ENCODE peak calls at places on chromosome X, in five cellular contexts. L, C, P, G and X are unnamed samples.

GRCh38 chrX:133590703-133591505 is 175.6 kb upstream of the GPC4 start:
- DNase-seq in L (no peak), C (no peak), P (no peak), G (no peak), X (peak; percentile 10)

GRCh38 chrX:123830309-123830708 is 29.5 kb upstream of the XIAP start:
- DNase-seq in L (no peak), C (no peak), P (no peak), G (peak; percentile 67), X (peak; percentile 60)

GRCh38 chrX:154412468-154412867 is 1.1 kb downstream of the TAFAZZIN start:
- DNase-seq in L (no peak), C (no peak), P (no peak), G (no peak), X (no peak)

GRCh38 chrX:17046478-17047097 is 100.1 kb downstream of the REPS2 start:
- DNase-seq in L (peak; percentile 77), C (peak; percentile 44), P (peak; percentile 75), G (peak; percentile 38), X (peak; percentile 75)

GRCh38 chrX:28586891-28587635 is at the start of gene IL1RAPL1:
- DNase-seq in L (no peak), C (no peak), P (no peak), G (no peak), X (peak; percentile 12)

GRCh38 chrX:114800719-114801118 is 216.7 kb downstream of the IL13RA2 start:
- DNase-seq in L (no peak), C (peak; percentile 24), P (no peak), G (no peak), X (no peak)

GRCh38 chrX:47430925-47431324 is 52.1 kb downstream of the ZNF41 start:
- DNase-seq in L (no peak), C (no peak), P (no peak), G (no peak), X (no peak)

GRCh38 chrX:153900806-153901752 is 3.4 kb upstream of the AVPR2 start:
- DNase-seq in L (peak; percentile 28), C (no peak), P (peak; percentile 35), G (peak; percentile 32), X (no peak)

GRCh38 chrX:115948018-115948923 is 222.3 kb upstream of the AGTR2 start:
- DNase-seq in L (no peak), C (no peak), P (no peak), G (no peak), X (no peak)

GRCh38 chrX:154064637-154065435 is 32.7 kb downstream of the MECP2 start:
- DNase-seq in L (no peak), C (no peak), P (no peak), G (no peak), X (no peak)

GRCh38 chrX:46575991-46576392 is 2.4 kb downstream of the CHST7 start:
- DNase-seq in L (peak; percentile 49), C (no peak), P (peak; percentile 16), G (peak; percentile 30), X (no peak)

GRCh38 chrX:130136497-130136896 is 26.2 kb upstream of the ELF4 start:
- DNase-seq in L (no peak), C (no peak), P (no peak), G (no peak), X (no peak)

GRCh38 chrX:110006826-110007375 is 4.0 kb downstream of the TMEM164 start:
- DNase-seq in L (no peak), C (no peak), P (peak; percentile 36), G (no peak), X (peak; percentile 13)

GRCh38 chrX:48891402-48892288 is 5.9 kb downstream of the TIMM17B start:
- DNase-seq in L (peak; percentile 69), C (peak; percentile 60), P (peak; percentile 89), G (peak; percentile 84), X (peak; percentile 88)

GRCh38 chrX:46573331-46573895 is at the start of gene CHST7:
- DNase-seq in L (peak; percentile 44), C (peak; percentile 46), P (peak; percentile 52), G (peak; percentile 73), X (peak; percentile 62)

GRCh38 chrX:22041931-22042530 is 9.9 kb downstream of the PHEX start:
- DNase-seq in L (no peak), C (no peak), P (no peak), G (no peak), X (no peak)

GRCh38 chrX:47248576-47248975 is 15.8 kb downstream of the USP11 start:
- DNase-seq in L (no peak), C (no peak), P (no peak), G (no peak), X (no peak)

GRCh38 chrX:46686003-46686645 is 72.8 kb downstream of the SLC9A7 start:
- DNase-seq in L (peak; percentile 34), C (peak; percentile 12), P (peak; percentile 21), G (no peak), X (peak; percentile 17)

GRCh38 chrX:68808686-68809357 is 20.0 kb upstream of the EFNB1 start:
- DNase-seq in L (no peak), C (peak; percentile 8), P (no peak), G (no peak), X (no peak)

GRCh38 chrX:155956649-155957048 is 40.8 kb upstream of the IL9R start:
- DNase-seq in L (no peak), C (no peak), P (no peak), G (no peak), X (no peak)

GRCh38 chrX:41033299-41033698 is 51.9 kb upstream of the USP9X start:
- DNase-seq in L (no peak), C (no peak), P (no peak), G (no peak), X (no peak)

GRCh38 chrX:138945219-138945618 is 233.7 kb upstream of the FGF13 start:
- DNase-seq in L (no peak), C (no peak), P (no peak), G (no peak), X (no peak)

GRCh38 chrX:46979340-46979739 is 67.1 kb downstream of the JADE3 start:
- DNase-seq in L (no peak), C (peak; percentile 13), P (no peak), G (no peak), X (no peak)

GRCh38 chrX:67568769-67569168 is 24.9 kb downstream of the AR start:
- DNase-seq in L (no peak), C (no peak), P (no peak), G (no peak), X (no peak)

GRCh38 chrX:143058096-143058495 is 32.4 kb downstream of the SPANXN4 start:
- DNase-seq in L (no peak), C (no peak), P (no peak), G (no peak), X (no peak)

GRCh38 chrX:24550166-24550565 is 85.1 kb downstream of the PDK3 start:
- DNase-seq in L (no peak), C (no peak), P (no peak), G (no peak), X (no peak)

GRCh38 chrX:140274761-140275525 is 229.9 kb downstream of the SOX3 start:
- DNase-seq in L (no peak), C (no peak), P (no peak), G (no peak), X (no peak)

GRCh38 chrX:104679175-104679574 is 113.2 kb downstream of the IL1RAPL2 start:
- DNase-seq in L (no peak), C (no peak), P (no peak), G (no peak), X (no peak)

GRCh38 chrX:39456894-39457600 is 640.7 kb downstream of the BCOR start:
- DNase-seq in L (no peak), C (no peak), P (no peak), G (no peak), X (no peak)

GRCh38 chrX:11257711-11258110 is 35.5 kb upstream of the AMELX start:
- DNase-seq in L (no peak), C (no peak), P (no peak), G (no peak), X (no peak)

DNA sequence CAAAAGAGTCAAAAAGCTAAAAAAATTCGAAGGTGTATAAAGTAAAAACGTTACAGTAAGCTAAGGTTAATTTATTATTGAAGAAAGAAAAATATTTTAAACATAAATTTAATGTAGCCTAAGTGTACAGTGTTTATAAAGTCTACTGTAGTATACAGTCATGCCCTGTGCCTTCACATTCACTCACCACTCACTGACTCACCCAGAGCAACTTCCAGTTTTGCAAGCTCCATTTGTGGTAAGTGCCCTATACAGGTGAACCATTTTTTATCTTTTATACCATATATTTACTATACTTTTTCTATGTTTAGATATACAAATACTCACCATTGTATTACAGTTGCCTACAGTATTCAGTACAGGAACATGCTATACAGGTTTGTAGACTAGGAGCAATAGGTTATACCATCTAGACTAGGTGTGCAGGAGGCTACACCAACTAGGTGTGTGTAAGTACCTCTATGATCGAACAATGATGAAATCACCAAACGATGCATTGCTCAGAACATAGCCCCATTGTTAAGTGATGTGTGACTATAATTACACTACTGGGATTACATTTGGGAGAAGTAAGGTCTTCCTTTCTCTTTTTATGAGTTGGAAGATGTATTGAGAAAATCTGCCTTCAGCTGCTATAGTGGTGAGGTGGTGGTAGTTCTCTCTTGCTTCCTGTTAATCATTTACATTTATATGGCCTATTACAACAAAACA is 27.2 kb downstream of the TMSB4X start:
- DNase-seq in L (no peak), C (no peak), P (no peak), G (no peak), X (no peak)
- H3K27ac ChIP-seq in L (no peak overlapping the region), C (no peak overlapping the region), P (no peak overlapping the region), G (no peak overlapping the region), X (no peak overlapping the region)

GRCh38 chrX:53714580-53715335 is 28.2 kb upstream of the HUWE1 start:
- DNase-seq in L (no peak), C (peak; percentile 4), P (no peak), G (no peak), X (peak; percentile 10)

GRCh38 chrX:53716328-53717088 is 30.0 kb upstream of the HUWE1 start:
- DNase-seq in L (no peak), C (no peak), P (no peak), G (no peak), X (no peak)

GRCh38 chrX:53713987-53714579 is 27.6 kb upstream of the HUWE1 start:
- DNase-seq in L (no peak), C (no peak), P (no peak), G (no peak), X (no peak)

GRCh38 chrX:53717205-53717604 is 30.7 kb upstream of the HUWE1 start:
- DNase-seq in L (no peak), C (no peak), P (no peak), G (no peak), X (no peak)

DNA sequence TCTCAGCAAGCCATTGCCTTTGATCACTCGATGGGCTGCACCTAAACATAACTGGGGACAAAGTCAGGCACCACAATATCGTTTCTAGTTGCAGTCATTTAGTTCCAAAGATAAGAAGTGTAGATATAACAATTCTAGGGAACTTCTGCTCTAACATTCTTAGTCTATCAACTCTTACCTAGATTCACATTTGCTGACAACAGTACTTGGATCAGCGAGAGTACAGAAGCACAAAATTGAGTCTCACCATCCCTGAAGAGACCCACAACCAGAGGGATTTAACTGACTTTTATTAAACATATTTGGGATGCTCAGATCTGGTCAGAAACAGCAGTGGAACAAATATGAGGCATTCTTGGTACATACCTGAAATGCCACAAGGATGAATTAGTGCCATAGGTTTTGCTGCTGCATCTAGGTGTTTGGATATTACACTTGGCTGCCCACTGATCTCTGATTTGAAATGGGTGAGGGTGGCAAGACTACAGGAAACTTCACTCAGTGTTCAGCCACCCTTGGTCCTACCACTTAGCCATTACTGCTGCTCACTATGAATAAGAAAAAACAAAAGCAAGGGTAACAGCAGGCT is 28.9 kb upstream of the HUWE1 start:
- DNase-seq in L (no peak), C (no peak), P (no peak), G (no peak), X (no peak)
- TF ChIP-seq POLR2A in L (no peak), C (no peak), P (no peak), G (no peak), X (no peak)

GRCh38 chrX:132184871-132185270 is 34.4 kb downstream of the RAP2C start:
- DNase-seq in L (no peak), C (no peak), P (no peak), G (no peak), X (no peak)
- H3K27me3 ChIP-seq in L (no peaks in the 10 kb centered on the region), C (no peaks in the 10 kb centered on the region), P (no peaks in the 10 kb centered on the region), G (no peaks in the 10 kb centered on the region), X (no peaks in the 10 kb centered on the region)

GRCh38 chrX:1477801-1478458 is 25.2 kb upstream of the ASMTL start:
- DNase-seq in L (no peak), C (no peak), P (no peak), G (no peak), X (no peak)
- H3K27ac ChIP-seq in L (no peak overlapping the region), C (no peak overlapping the region), P (no peak overlapping the region), G (no peak overlapping the region), X (no peak overlapping the region)